ENCODE peak calls at places on chromosomes 3 and 15, in five cellular contexts. M is ELF-1, U is GM12891, E is AG20443, N is epithelial cell of esophagus. X is an unnamed sample.
A peak's percentile ranks its signal among the peaks of the same experiment; 100 is the strongest.

GRCh38 chr3:139297588-139298311 is 46.1 kb upstream of the MRPS22 start:
- DNase-seq in M (no peak), U (no peak), E (no peak), N (no peak), X (no peak)

GRCh38 chr15:100330221-100330620 is 11.6 kb downstream of the ADAMTS17 start:
- DNase-seq in M (peak; percentile 24), U (no peak), E (no peak), N (no peak), X (peak; percentile 14)

GRCh38 chr15:35383511-35383910 is 162.5 kb downstream of the DPH6 start:
- DNase-seq in M (no peak), U (no peak), E (no peak), N (peak; percentile 29), X (no peak)

GRCh38 chr3:161770532-161771386 is 274.2 kb downstream of the OTOL1 start:
- DNase-seq in M (no peak), U (no peak), E (no peak), N (no peak), X (no peak)

GRCh38 chr3:39177708-39178332 is 14.6 kb downstream of the XIRP1 start:
- DNase-seq in M (peak; percentile 71), U (peak; percentile 55), E (peak; percentile 92), N (peak; percentile 83), X (peak; percentile 90)

GRCh38 chr3:53222183-53222901 is 33.5 kb downstream of the TKT start:
- DNase-seq in M (no peak), U (no peak), E (no peak), N (no peak), X (no peak)

GRCh38 chr3:160675566-160676124 is 1.3 kb upstream of the ARL14 start:
- DNase-seq in M (no peak), U (no peak), E (no peak), N (no peak), X (no peak)

GRCh38 chr3:181105636-181106035 is 116.1 kb upstream of the DNAJC19 start:
- DNase-seq in M (no peak), U (no peak), E (no peak), N (no peak), X (no peak)

GRCh38 chr3:133448478-133449122 is 48.7 kb downstream of the BFSP2 start:
- DNase-seq in M (no peak), U (peak; percentile 49), E (no peak), N (no peak), X (no peak)

GRCh38 chr3:64011685-64012084 is 11.6 kb downstream of the PSMD6 start:
- DNase-seq in M (no peak), U (no peak), E (peak; percentile 80), N (peak; percentile 80), X (no peak)

GRCh38 chr3:132134611-132135010 is 99.8 kb upstream of the CPNE4 start:
- DNase-seq in M (no peak), U (no peak), E (peak; percentile 62), N (peak; percentile 92), X (no peak)

GRCh38 chr3:197499427-197499826 is 56.3 kb downstream of the BDH1 start:
- DNase-seq in M (no peak), U (no peak), E (no peak), N (peak; percentile 96), X (no peak)

GRCh38 chr15:43541785-43542184 is 24.4 kb downstream of the MAP1A start:
- DNase-seq in M (no peak), U (no peak), E (peak; percentile 9), N (peak; percentile 28), X (no peak)

GRCh38 chr3:27596920-27597319 is 112.7 kb upstream of the SLC4A7 start:
- DNase-seq in M (no peak), U (no peak), E (peak; percentile 48), N (no peak), X (no peak)

GRCh38 chr3:58222161-58222724 is 11.5 kb upstream of the DNASE1L3 start:
- DNase-seq in M (peak; percentile 73), U (no peak), E (no peak), N (peak; percentile 75), X (no peak)

GRCh38 chr15:96736384-96736783 is 405.9 kb downstream of the NR2F2 start:
- DNase-seq in M (no peak), U (no peak), E (no peak), N (no peak), X (no peak)

GRCh38 chr3:165895919-165896318 is 58.7 kb upstream of the BCHE start:
- DNase-seq in M (peak; percentile 27), U (no peak), E (no peak), N (peak; percentile 34), X (peak; percentile 74)

GRCh38 chr3:44976002-44976815 is at the start of the genes EXOSC7 and ZDHHC3:
- DNase-seq in M (peak; percentile 80), U (peak; percentile 86), E (peak; percentile 99), N (peak; percentile 95), X (peak; percentile 85)

GRCh38 chr3:187939891-187940290 is 194.6 kb upstream of the BCL6 start:
- DNase-seq in M (no peak), U (no peak), E (no peak), N (no peak), X (no peak)

GRCh38 chr3:126745760-126746394 is 41.8 kb downstream of the CHCHD6 start:
- DNase-seq in M (no peak), U (no peak), E (no peak), N (no peak), X (no peak)

GRCh38 chr3:23913182-23913581 is 3.6 kb downstream of the NKIRAS1 start:
- DNase-seq in M (no peak), U (no peak), E (no peak), N (no peak), X (no peak)

GRCh38 chr3:49673715-49674490 is at the start of gene APEH:
- DNase-seq in M (peak; percentile 97), U (peak; percentile 98), E (peak; percentile 99), N (peak; percentile 99), X (peak; percentile 98)